ENCODE peak calls at places on chromosomes 3 and 15, in eight cellular contexts. One of them, this sample, is unnamed.

GRCh38 chr3:195181781-195182469 is 89.0 kb downstream of the XXYLT1 start:
- DNase-seq in lower lobe of right lung: no peak
- DNase-seq in neural progenitor cell: no peak
- DNase-seq in mesendoderm: no peak
- DNase-seq in cardiac muscle cell: no peak
- DNase-seq in tibial nerve: no peak
- DNase-seq in neuronal stem cell: no peak
- DNase-seq in IMR-90: no peak
- DNase-seq in this sample: no peak

GRCh38 chr3:12334786-12335185 is 45.9 kb downstream of the PPARG start:
- DNase-seq in mesendoderm: no peak
- DNase-seq in cardiac muscle cell: no peak
- DNase-seq in neural progenitor cell: no peak
- DNase-seq in lower lobe of right lung: no peak
- DNase-seq in tibial nerve: no peak
- DNase-seq in neuronal stem cell: no peak
- DNase-seq in IMR-90: no peak
- DNase-seq in this sample: no peak

GRCh38 chr3:15758297-15758696 is 39.5 kb downstream of the ANKRD28 start:
- DNase-seq in cardiac muscle cell: no peak
- DNase-seq in neuronal stem cell: no peak
- DNase-seq in neural progenitor cell: no peak
- DNase-seq in mesendoderm: no peak
- DNase-seq in IMR-90: no peak
- DNase-seq in lower lobe of right lung: no peak
- DNase-seq in tibial nerve: no peak
- DNase-seq in this sample: no peak

GRCh38 chr3:152259480-152259879 is 9.2 kb upstream of the MBNL1 start:
- DNase-seq in cardiac muscle cell: no peak
- DNase-seq in lower lobe of right lung: no peak
- DNase-seq in neuronal stem cell: no peak
- DNase-seq in tibial nerve: no peak
- DNase-seq in mesendoderm: no peak
- DNase-seq in neural progenitor cell: no peak
- DNase-seq in IMR-90: no peak
- DNase-seq in this sample: peak; percentile 6

GRCh38 chr3:126167550-126167949 is 12.8 kb downstream of the ALDH1L1 start:
- DNase-seq in neuronal stem cell: no peak
- DNase-seq in neural progenitor cell: no peak
- DNase-seq in IMR-90: no peak
- DNase-seq in cardiac muscle cell: no peak
- DNase-seq in tibial nerve: no peak
- DNase-seq in lower lobe of right lung: no peak
- DNase-seq in mesendoderm: no peak
- DNase-seq in this sample: no peak

GRCh38 chr3:181486496-181486895 is 225.2 kb upstream of the SOX2 start:
- DNase-seq in neuronal stem cell: no peak
- DNase-seq in IMR-90: no peak
- DNase-seq in lower lobe of right lung: no peak
- DNase-seq in tibial nerve: no peak
- DNase-seq in mesendoderm: no peak
- DNase-seq in neural progenitor cell: no peak
- DNase-seq in cardiac muscle cell: no peak
- DNase-seq in this sample: no peak

GRCh38 chr15:22949074-22949547 is 31.1 kb downstream of the CYFIP1 start:
- DNase-seq in mesendoderm: peak; percentile 89
- DNase-seq in IMR-90: peak; percentile 24
- DNase-seq in tibial nerve: peak; percentile 38
- DNase-seq in neural progenitor cell: peak; percentile 83
- DNase-seq in cardiac muscle cell: peak; percentile 26
- DNase-seq in neuronal stem cell: peak; percentile 54
- DNase-seq in lower lobe of right lung: no peak
- DNase-seq in this sample: peak; percentile 45

GRCh38 chr3:46927718-46928073 is 48.8 kb downstream of the CCDC12 start:
- DNase-seq in neuronal stem cell: no peak
- DNase-seq in neural progenitor cell: no peak
- DNase-seq in IMR-90: no peak
- DNase-seq in cardiac muscle cell: no peak
- DNase-seq in tibial nerve: no peak
- DNase-seq in mesendoderm: no peak
- DNase-seq in lower lobe of right lung: no peak
- DNase-seq in this sample: no peak

GRCh38 chr15:84914351-84914750 is 29.9 kb downstream of the SLC28A1 start:
- DNase-seq in lower lobe of right lung: no peak
- DNase-seq in tibial nerve: no peak
- DNase-seq in mesendoderm: no peak
- DNase-seq in cardiac muscle cell: no peak
- DNase-seq in neuronal stem cell: no peak
- DNase-seq in IMR-90: no peak
- DNase-seq in neural progenitor cell: no peak
- DNase-seq in this sample: no peak

GRCh38 chr3:87375231-87375682 is 98.9 kb upstream of the POU1F1 start:
- DNase-seq in lower lobe of right lung: no peak
- DNase-seq in neuronal stem cell: no peak
- DNase-seq in cardiac muscle cell: no peak
- DNase-seq in neural progenitor cell: no peak
- DNase-seq in tibial nerve: no peak
- DNase-seq in IMR-90: no peak
- DNase-seq in mesendoderm: no peak
- DNase-seq in this sample: no peak

GRCh38 chr15:95162967-95163531 is 931.7 kb downstream of the MCTP2 start:
- DNase-seq in neural progenitor cell: no peak
- DNase-seq in mesendoderm: no peak
- DNase-seq in tibial nerve: peak; percentile 24
- DNase-seq in lower lobe of right lung: no peak
- DNase-seq in neuronal stem cell: no peak
- DNase-seq in cardiac muscle cell: no peak
- DNase-seq in IMR-90: peak; percentile 91
- DNase-seq in this sample: peak; percentile 82

GRCh38 chr3:70811880-70812279 is 499.4 kb upstream of the MDFIC2 start:
- DNase-seq in tibial nerve: peak; percentile 72
- DNase-seq in lower lobe of right lung: no peak
- DNase-seq in IMR-90: peak; percentile 81
- DNase-seq in cardiac muscle cell: no peak
- DNase-seq in mesendoderm: peak; percentile 35
- DNase-seq in neuronal stem cell: no peak
- DNase-seq in neural progenitor cell: no peak
- DNase-seq in this sample: peak; percentile 87

GRCh38 chr15:73650387-73651126 is 17.4 kb upstream of the NPTN start:
- DNase-seq in IMR-90: peak; percentile 61
- DNase-seq in mesendoderm: no peak
- DNase-seq in cardiac muscle cell: no peak
- DNase-seq in lower lobe of right lung: no peak
- DNase-seq in tibial nerve: no peak
- DNase-seq in neural progenitor cell: no peak
- DNase-seq in neuronal stem cell: no peak
- DNase-seq in this sample: no peak

GRCh38 chr3:13600950-13601691 is 52.2 kb downstream of the FBLN2 start:
- DNase-seq in mesendoderm: peak; percentile 66
- DNase-seq in tibial nerve: no peak
- DNase-seq in cardiac muscle cell: peak; percentile 27
- DNase-seq in lower lobe of right lung: no peak
- DNase-seq in neural progenitor cell: no peak
- DNase-seq in IMR-90: peak; percentile 80
- DNase-seq in neuronal stem cell: no peak
- DNase-seq in this sample: peak; percentile 83

GRCh38 chr3:78802588-78802930 is 965.2 kb downstream of the ROBO1 start:
- DNase-seq in tibial nerve: no peak
- DNase-seq in neural progenitor cell: no peak
- DNase-seq in cardiac muscle cell: no peak
- DNase-seq in IMR-90: no peak
- DNase-seq in mesendoderm: no peak
- DNase-seq in lower lobe of right lung: no peak
- DNase-seq in neuronal stem cell: no peak
- DNase-seq in this sample: no peak

GRCh38 chr15:32898991-32899613 is 181.3 kb downstream of the GREM1 start:
- DNase-seq in tibial nerve: no peak
- DNase-seq in IMR-90: no peak
- DNase-seq in neuronal stem cell: peak; percentile 70
- DNase-seq in lower lobe of right lung: no peak
- DNase-seq in cardiac muscle cell: no peak
- DNase-seq in mesendoderm: peak; percentile 97
- DNase-seq in neural progenitor cell: peak; percentile 92
- DNase-seq in this sample: no peak

GRCh38 chr15:77671274-77672056 is 38.8 kb upstream of the LINGO1 start:
- DNase-seq in neural progenitor cell: no peak
- DNase-seq in lower lobe of right lung: no peak
- DNase-seq in neuronal stem cell: no peak
- DNase-seq in cardiac muscle cell: no peak
- DNase-seq in IMR-90: no peak
- DNase-seq in tibial nerve: no peak
- DNase-seq in mesendoderm: peak; percentile 9
- DNase-seq in this sample: no peak

GRCh38 chr3:188092648-188093047 is 61.3 kb upstream of the LPP start:
- DNase-seq in lower lobe of right lung: no peak
- DNase-seq in neuronal stem cell: no peak
- DNase-seq in neural progenitor cell: no peak
- DNase-seq in cardiac muscle cell: no peak
- DNase-seq in IMR-90: peak; percentile 63
- DNase-seq in mesendoderm: no peak
- DNase-seq in tibial nerve: no peak
- DNase-seq in this sample: no peak

GRCh38 chr3:43055393-43055792 is 50.5 kb downstream of the POMGNT2 start:
- DNase-seq in lower lobe of right lung: no peak
- DNase-seq in tibial nerve: peak; percentile 1
- DNase-seq in mesendoderm: no peak
- DNase-seq in neuronal stem cell: no peak
- DNase-seq in IMR-90: no peak
- DNase-seq in neural progenitor cell: no peak
- DNase-seq in cardiac muscle cell: no peak
- DNase-seq in this sample: no peak

GRCh38 chr3:182238141-182238540 is 526.4 kb downstream of the SOX2 start:
- DNase-seq in neuronal stem cell: peak; percentile 94
- DNase-seq in lower lobe of right lung: no peak
- DNase-seq in cardiac muscle cell: peak; percentile 8
- DNase-seq in tibial nerve: no peak
- DNase-seq in IMR-90: no peak
- DNase-seq in mesendoderm: peak; percentile 86
- DNase-seq in neural progenitor cell: peak; percentile 97
- DNase-seq in this sample: no peak

DNA sequence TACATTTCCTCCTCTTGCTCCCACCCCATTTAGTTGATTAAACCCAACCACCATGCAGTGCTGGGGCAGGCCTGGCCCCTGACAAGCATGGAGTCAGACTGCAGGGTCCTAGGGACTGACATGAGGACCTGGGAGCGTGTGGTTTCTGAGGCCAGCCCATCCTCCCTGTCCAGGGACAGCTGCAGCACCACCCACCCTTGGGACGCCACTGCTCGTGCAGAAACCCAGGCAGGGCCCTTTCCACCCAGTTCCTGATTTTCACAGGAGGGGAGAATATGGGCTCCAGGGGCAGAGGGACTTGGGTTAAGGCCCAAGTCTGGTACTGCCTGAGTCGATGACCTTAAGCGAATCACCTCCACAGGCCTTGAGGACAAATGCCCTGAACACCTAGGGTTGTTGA is 23.7 kb downstream of the PLXND1 start:
- DNase-seq in tibial nerve: no peak
- DNase-seq in mesendoderm: no peak
- DNase-seq in lower lobe of right lung: no peak
- DNase-seq in IMR-90: no peak
- DNase-seq in neuronal stem cell: no peak
- DNase-seq in neural progenitor cell: no peak
- DNase-seq in cardiac muscle cell: no peak
- DNase-seq in this sample: no peak
- H3K36me3 ChIP-seq in tibial nerve: no peaks in the 10 kb centered on the region
- H3K36me3 ChIP-seq in mesendoderm: peaks cover 5% of the 10 kb centered on the region
- H3K36me3 ChIP-seq in lower lobe of right lung: peaks cover 92% of the 10 kb centered on the region
- H3K36me3 ChIP-seq in IMR-90: peaks cover 31% of the 10 kb centered on the region
- H3K36me3 ChIP-seq in neuronal stem cell: no peaks in the 10 kb centered on the region
- H3K36me3 ChIP-seq in neural progenitor cell: no peaks in the 10 kb centered on the region
- H3K36me3 ChIP-seq in cardiac muscle cell: no peaks in the 10 kb centered on the region
- H3K36me3 ChIP-seq in this sample: peaks cover 45% of the 10 kb centered on the region

DNA sequence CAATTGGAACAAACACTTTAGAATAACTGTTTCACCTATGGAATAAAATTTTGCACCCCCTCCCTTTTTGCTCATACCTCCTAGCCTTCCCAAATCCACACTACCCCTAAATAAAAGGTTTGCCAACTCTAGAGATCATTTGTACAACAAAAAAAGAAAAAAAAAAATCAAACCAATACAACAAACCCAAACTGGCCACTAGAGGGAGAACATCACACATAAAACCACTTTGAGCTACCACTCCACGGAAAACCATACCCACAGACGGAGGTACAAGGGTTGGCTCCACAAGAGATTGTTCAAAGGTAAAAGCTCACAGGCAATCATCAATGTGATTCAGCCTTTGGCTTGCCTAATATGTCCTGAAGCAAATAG is 47.6 kb downstream of the SETMAR start:
- DNase-seq in tibial nerve: peak; percentile 77
- DNase-seq in lower lobe of right lung: no peak
- DNase-seq in neuronal stem cell: peak; percentile 43
- DNase-seq in mesendoderm: peak; percentile 50
- DNase-seq in IMR-90: peak; percentile 69
- DNase-seq in cardiac muscle cell: peak; percentile 69
- DNase-seq in neural progenitor cell: peak; percentile 67
- DNase-seq in this sample: peak; percentile 44
- H3K4me3 ChIP-seq in tibial nerve: no peak overlapping the region
- H3K4me3 ChIP-seq in lower lobe of right lung: peak overlapping the region; percentile 42
- H3K4me3 ChIP-seq in neuronal stem cell: no peak overlapping the region
- H3K4me3 ChIP-seq in mesendoderm: no peak overlapping the region
- H3K4me3 ChIP-seq in IMR-90: no peak overlapping the region
- H3K4me3 ChIP-seq in cardiac muscle cell: no peak overlapping the region
- H3K4me3 ChIP-seq in neural progenitor cell: no peak overlapping the region
- H3K4me3 ChIP-seq in this sample: no peak overlapping the region

GRCh38 chr15:75606711-75607684 is 18.5 kb downstream of the SNUPN start:
- DNase-seq in lower lobe of right lung: no peak
- DNase-seq in neuronal stem cell: no peak
- DNase-seq in cardiac muscle cell: no peak
- DNase-seq in tibial nerve: no peak
- DNase-seq in neural progenitor cell: no peak
- DNase-seq in IMR-90: peak; percentile 51
- DNase-seq in mesendoderm: no peak
- DNase-seq in this sample: peak; percentile 29
- H3K36me3 ChIP-seq in lower lobe of right lung: peaks cover 76% of the 10 kb centered on the region
- H3K36me3 ChIP-seq in neuronal stem cell: peaks cover 15% of the 10 kb centered on the region
- H3K36me3 ChIP-seq in cardiac muscle cell: peaks cover 29% of the 10 kb centered on the region
- H3K36me3 ChIP-seq in tibial nerve: no peaks in the 10 kb centered on the region
- H3K36me3 ChIP-seq in neural progenitor cell: no peaks in the 10 kb centered on the region
- H3K36me3 ChIP-seq in IMR-90: peaks cover 51% of the 10 kb centered on the region
- H3K36me3 ChIP-seq in mesendoderm: peaks cover 3% of the 10 kb centered on the region
- H3K36me3 ChIP-seq in this sample: peaks cover 43% of the 10 kb centered on the region

DNA sequence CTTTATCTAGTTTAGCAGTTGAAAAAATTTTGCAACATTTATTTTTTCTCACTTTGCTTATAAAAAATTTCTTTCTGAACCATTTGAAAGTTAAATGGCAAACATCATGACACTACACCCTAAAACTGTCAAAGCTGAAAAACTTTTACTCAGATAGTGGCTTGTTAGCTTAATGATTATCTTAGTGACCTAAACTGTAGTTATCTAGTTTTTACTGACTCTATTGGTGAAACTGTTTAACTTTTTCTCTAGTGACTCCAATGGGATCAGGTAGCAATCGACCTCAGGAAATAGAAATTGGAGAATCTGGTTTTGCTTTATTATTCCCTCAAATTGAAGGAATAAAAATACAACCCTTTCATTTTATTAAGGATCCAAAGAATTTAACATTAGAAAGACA is 13.3 kb downstream of the FBXO22 start:
- DNase-seq in neural progenitor cell: no peak
- DNase-seq in cardiac muscle cell: no peak
- DNase-seq in tibial nerve: no peak
- DNase-seq in mesendoderm: no peak
- DNase-seq in IMR-90: no peak
- DNase-seq in neuronal stem cell: no peak
- DNase-seq in lower lobe of right lung: no peak
- DNase-seq in this sample: no peak
- H3K4me3 ChIP-seq in neural progenitor cell: no peak overlapping the region
- H3K4me3 ChIP-seq in cardiac muscle cell: no peak overlapping the region
- H3K4me3 ChIP-seq in tibial nerve: no peak overlapping the region
- H3K4me3 ChIP-seq in mesendoderm: no peak overlapping the region
- H3K4me3 ChIP-seq in IMR-90: no peak overlapping the region
- H3K4me3 ChIP-seq in neuronal stem cell: no peak overlapping the region
- H3K4me3 ChIP-seq in lower lobe of right lung: no peak overlapping the region
- H3K4me3 ChIP-seq in this sample: no peak overlapping the region

This sample was measured in brain microvascular endothelial cell.